ENCODE peak calls at places on chromosomes 1 and 21, in five cellular contexts. One of them, this sample, is unnamed.
A peak's percentile ranks its signal among the peaks of the same experiment; 100 is the strongest.

GRCh38 chr21:42566524-42567180 is 53.0 kb downstream of the SLC37A1 start:
- DNase-seq in LoVo: no peak
- DNase-seq in NCI-H510A treated with DMSO at 0.1 percent for 48 hours: no peak
- DNase-seq in NCI-H1092 treated with DMSO at 0.1 percent for 48 hours: no peak
- DNase-seq in keratinocyte: no peak
- DNase-seq in this sample: peak; percentile 87

GRCh38 chr1:10532357-10532756 is 57.6 kb downstream of the PEX14 start:
- DNase-seq in keratinocyte: no peak
- DNase-seq in LoVo: no peak
- DNase-seq in NCI-H510A treated with DMSO at 0.1 percent for 48 hours: no peak
- DNase-seq in NCI-H1092 treated with DMSO at 0.1 percent for 48 hours: no peak
- DNase-seq in this sample: no peak

GRCh38 chr21:39611547-39612190 is 1.1 kb upstream of the B3GALT5 start:
- DNase-seq in LoVo: no peak
- DNase-seq in NCI-H510A treated with DMSO at 0.1 percent for 48 hours: no peak
- DNase-seq in NCI-H1092 treated with DMSO at 0.1 percent for 48 hours: no peak
- DNase-seq in keratinocyte: no peak
- DNase-seq in this sample: no peak

GRCh38 chr1:51093566-51093965 is 8.5 kb upstream of the C1orf185 start:
- DNase-seq in keratinocyte: no peak
- DNase-seq in LoVo: no peak
- DNase-seq in NCI-H1092 treated with DMSO at 0.1 percent for 48 hours: no peak
- DNase-seq in NCI-H510A treated with DMSO at 0.1 percent for 48 hours: no peak
- DNase-seq in this sample: no peak

GRCh38 chr1:8506995-8507615 is 189.2 kb downstream of the SLC45A1 start:
- DNase-seq in NCI-H510A treated with DMSO at 0.1 percent for 48 hours: no peak
- DNase-seq in keratinocyte: no peak
- DNase-seq in NCI-H1092 treated with DMSO at 0.1 percent for 48 hours: no peak
- DNase-seq in LoVo: no peak
- DNase-seq in this sample: no peak

GRCh38 chr1:84758968-84759491 is 68.8 kb upstream of the SSX2IP start:
- DNase-seq in keratinocyte: no peak
- DNase-seq in NCI-H1092 treated with DMSO at 0.1 percent for 48 hours: peak; percentile 29
- DNase-seq in NCI-H510A treated with DMSO at 0.1 percent for 48 hours: no peak
- DNase-seq in LoVo: no peak
- DNase-seq in this sample: no peak

GRCh38 chr1:184393924-184394323 is 7.1 kb downstream of the C1orf21 start:
- DNase-seq in NCI-H510A treated with DMSO at 0.1 percent for 48 hours: no peak
- DNase-seq in keratinocyte: no peak
- DNase-seq in NCI-H1092 treated with DMSO at 0.1 percent for 48 hours: no peak
- DNase-seq in LoVo: no peak
- DNase-seq in this sample: no peak

GRCh38 chr1:162023547-162024501 is at the start of gene OLFML2B:
- DNase-seq in NCI-H1092 treated with DMSO at 0.1 percent for 48 hours: peak; percentile 62
- DNase-seq in LoVo: peak; percentile 48
- DNase-seq in NCI-H510A treated with DMSO at 0.1 percent for 48 hours: peak; percentile 43
- DNase-seq in keratinocyte: no peak
- DNase-seq in this sample: peak; percentile 57

GRCh38 chr1:210989949-210990348 is 144.0 kb downstream of the KCNH1 start:
- DNase-seq in NCI-H1092 treated with DMSO at 0.1 percent for 48 hours: no peak
- DNase-seq in keratinocyte: no peak
- DNase-seq in LoVo: no peak
- DNase-seq in NCI-H510A treated with DMSO at 0.1 percent for 48 hours: no peak
- DNase-seq in this sample: peak; percentile 10

GRCh38 chr1:154441241-154441888 is 36.2 kb downstream of the IL6R start:
- DNase-seq in keratinocyte: no peak
- DNase-seq in LoVo: no peak
- DNase-seq in NCI-H510A treated with DMSO at 0.1 percent for 48 hours: no peak
- DNase-seq in NCI-H1092 treated with DMSO at 0.1 percent for 48 hours: no peak
- DNase-seq in this sample: no peak

GRCh38 chr1:202964755-202965440 is 2.2 kb downstream of the CYB5R1 start:
- DNase-seq in LoVo: no peak
- DNase-seq in NCI-H1092 treated with DMSO at 0.1 percent for 48 hours: peak; percentile 99
- DNase-seq in NCI-H510A treated with DMSO at 0.1 percent for 48 hours: peak; percentile 81
- DNase-seq in keratinocyte: peak; percentile 52
- DNase-seq in this sample: peak; percentile 96

GRCh38 chr1:36729716-36730510 is 247.2 kb upstream of the CSF3R start:
- DNase-seq in LoVo: no peak
- DNase-seq in keratinocyte: no peak
- DNase-seq in NCI-H510A treated with DMSO at 0.1 percent for 48 hours: no peak
- DNase-seq in NCI-H1092 treated with DMSO at 0.1 percent for 48 hours: no peak
- DNase-seq in this sample: no peak

GRCh38 chr1:17438977-17439249 is 564 bp downstream of the RCC2 start:
- DNase-seq in LoVo: no peak
- DNase-seq in NCI-H1092 treated with DMSO at 0.1 percent for 48 hours: no peak
- DNase-seq in keratinocyte: no peak
- DNase-seq in NCI-H510A treated with DMSO at 0.1 percent for 48 hours: no peak
- DNase-seq in this sample: no peak

GRCh38 chr21:39961251-39961650 is 94.0 kb downstream of the PCP4 start:
- DNase-seq in NCI-H1092 treated with DMSO at 0.1 percent for 48 hours: no peak
- DNase-seq in keratinocyte: no peak
- DNase-seq in NCI-H510A treated with DMSO at 0.1 percent for 48 hours: no peak
- DNase-seq in LoVo: peak; percentile 32
- DNase-seq in this sample: no peak

GRCh38 chr1:219466766-219467165 is 146.1 kb downstream of the ZC3H11B start:
- DNase-seq in NCI-H510A treated with DMSO at 0.1 percent for 48 hours: no peak
- DNase-seq in LoVo: no peak
- DNase-seq in NCI-H1092 treated with DMSO at 0.1 percent for 48 hours: no peak
- DNase-seq in keratinocyte: no peak
- DNase-seq in this sample: no peak

GRCh38 chr1:36304970-36305914 is 926 bp upstream of the SH3D21 start:
- DNase-seq in LoVo: peak; percentile 10
- DNase-seq in NCI-H1092 treated with DMSO at 0.1 percent for 48 hours: no peak
- DNase-seq in NCI-H510A treated with DMSO at 0.1 percent for 48 hours: no peak
- DNase-seq in keratinocyte: no peak
- DNase-seq in this sample: no peak

GRCh38 chr1:11804666-11805453 is 904 bp downstream of the MTHFR start:
- DNase-seq in keratinocyte: peak; percentile 66
- DNase-seq in NCI-H510A treated with DMSO at 0.1 percent for 48 hours: peak; percentile 68
- DNase-seq in NCI-H1092 treated with DMSO at 0.1 percent for 48 hours: peak; percentile 74
- DNase-seq in LoVo: peak; percentile 43
- DNase-seq in this sample: peak; percentile 89

GRCh38 chr1:38873027-38873969 is at the start of gene MYCBP:
- DNase-seq in LoVo: peak; percentile 97
- DNase-seq in NCI-H510A treated with DMSO at 0.1 percent for 48 hours: peak; percentile 100
- DNase-seq in keratinocyte: peak; percentile 86
- DNase-seq in NCI-H1092 treated with DMSO at 0.1 percent for 48 hours: peak; percentile 97
- DNase-seq in this sample: peak; percentile 94

GRCh38 chr1:9249534-9250335 is 15.2 kb downstream of the H6PD start:
- DNase-seq in NCI-H1092 treated with DMSO at 0.1 percent for 48 hours: no peak
- DNase-seq in NCI-H510A treated with DMSO at 0.1 percent for 48 hours: peak; percentile 63
- DNase-seq in LoVo: no peak
- DNase-seq in keratinocyte: no peak
- DNase-seq in this sample: no peak

GRCh38 chr1:112938188-112938587 is 17.8 kb downstream of the SLC16A1 start:
- DNase-seq in LoVo: no peak
- DNase-seq in keratinocyte: no peak
- DNase-seq in NCI-H1092 treated with DMSO at 0.1 percent for 48 hours: no peak
- DNase-seq in NCI-H510A treated with DMSO at 0.1 percent for 48 hours: no peak
- DNase-seq in this sample: no peak

GRCh38 chr1:163528710-163529348 is 207.1 kb downstream of the NUF2 start:
- DNase-seq in keratinocyte: no peak
- DNase-seq in NCI-H510A treated with DMSO at 0.1 percent for 48 hours: peak; percentile 24
- DNase-seq in NCI-H1092 treated with DMSO at 0.1 percent for 48 hours: peak; percentile 29
- DNase-seq in LoVo: peak; percentile 5
- DNase-seq in this sample: no peak

GRCh38 chr1:147463022-147463421 is 78.3 kb upstream of the BCL9 start:
- DNase-seq in NCI-H510A treated with DMSO at 0.1 percent for 48 hours: no peak
- DNase-seq in NCI-H1092 treated with DMSO at 0.1 percent for 48 hours: no peak
- DNase-seq in LoVo: no peak
- DNase-seq in keratinocyte: no peak
- DNase-seq in this sample: no peak